ENCODE peak calls at places on chromosome 11, in ten cellular contexts. D, F, T, G, Z, V, M, N, K and H are unnamed samples.

GRCh38 chr11:73929388-73929787 is 21.4 kb upstream of the DNAJB13 start:
- DNase-seq in D (no peak), F (no peak), T (no peak), G (no peak), Z (no peak), V (no peak), M (no peak), N (no peak), K (no peak), H (no peak)

GRCh38 chr11:113014262-113014661 is 53.0 kb downstream of the NCAM1 start:
- DNase-seq in D (no peak), F (no peak), T (no peak), G (no peak), Z (no peak), V (no peak), M (no peak), N (no peak), K (no peak), H (no peak)

GRCh38 chr11:69339041-69339733 is 45.2 kb downstream of the MYEOV start:
- DNase-seq in D (peak; percentile 24), F (no peak), T (no peak), G (no peak), Z (no peak), V (no peak), M (no peak), N (no peak), K (no peak), H (no peak)

GRCh38 chr11:65595921-65596281 is 301 bp upstream of the KCNK7 start:
- DNase-seq in D (no peak), F (no peak), T (no peak), G (no peak), Z (no peak), V (no peak), M (no peak), N (no peak), K (no peak), H (no peak)

GRCh38 chr11:122853261-122853660 is 15.0 kb downstream of the CRTAM start:
- DNase-seq in D (no peak), F (no peak), T (no peak), G (no peak), Z (no peak), V (no peak), M (no peak), N (no peak), K (no peak), H (peak; percentile 25)

GRCh38 chr11:118820412-118821357 is 29.7 kb upstream of the DDX6 start:
- DNase-seq in D (peak; percentile 96), F (no peak), T (peak; percentile 88), G (no peak), Z (no peak), V (peak; percentile 9), M (no peak), N (peak; percentile 65), K (peak; percentile 90), H (no peak)

GRCh38 chr11:117361432-117361831 is 33.8 kb downstream of the CEP164 start:
- DNase-seq in D (no peak), F (no peak), T (no peak), G (no peak), Z (no peak), V (no peak), M (no peak), N (no peak), K (no peak), H (no peak)

GRCh38 chr11:46491661-46492331 is 100.2 kb upstream of the CHRM4 start:
- DNase-seq in D (no peak), F (no peak), T (no peak), G (no peak), Z (no peak), V (no peak), M (no peak), N (no peak), K (no peak), H (peak; percentile 20)

GRCh38 chr11:108838102-108838803 is 173.4 kb downstream of the DDX10 start:
- DNase-seq in D (no peak), F (no peak), T (no peak), G (no peak), Z (no peak), V (no peak), M (no peak), N (no peak), K (no peak), H (no peak)

GRCh38 chr11:35549787-35550186 is 24.4 kb upstream of the PAMR1 start:
- DNase-seq in D (no peak), F (peak; percentile 98), T (peak; percentile 93), G (peak; percentile 97), Z (no peak), V (peak; percentile 75), M (no peak), N (peak; percentile 98), K (no peak), H (peak; percentile 99)

GRCh38 chr11:79353706-79354105 is 87.1 kb downstream of the TENM4 start:
- DNase-seq in D (no peak), F (peak; percentile 12), T (no peak), G (no peak), Z (no peak), V (no peak), M (no peak), N (no peak), K (no peak), H (peak; percentile 7)

GRCh38 chr11:107587306-107587979 is 3.5 kb upstream of the ELMOD1 start:
- DNase-seq in D (no peak), F (peak; percentile 10), T (no peak), G (peak; percentile 76), Z (no peak), V (no peak), M (no peak), N (no peak), K (no peak), H (peak; percentile 63)

GRCh38 chr11:32259641-32260081 is 168.8 kb downstream of the RCN1 start:
- DNase-seq in D (no peak), F (peak; percentile 57), T (peak; percentile 1), G (peak; percentile 15), Z (no peak), V (no peak), M (no peak), N (peak; percentile 78), K (no peak), H (peak; percentile 87)

GRCh38 chr11:122748968-122749687 is 89.2 kb upstream of the CRTAM start:
- DNase-seq in D (no peak), F (peak; percentile 93), T (peak; percentile 90), G (peak; percentile 95), Z (peak; percentile 34), V (no peak), M (peak; percentile 16), N (peak; percentile 91), K (peak; percentile 81), H (peak; percentile 95)

GRCh38 chr11:121520243-121521144 is 67.7 kb upstream of the SORL1-AS1 start:
- DNase-seq in D (no peak), F (peak; percentile 62), T (no peak), G (peak; percentile 57), Z (no peak), V (no peak), M (no peak), N (peak; percentile 16), K (no peak), H (peak; percentile 89)

GRCh38 chr11:46380340-46381045 is 976 bp upstream of the MDK start:
- DNase-seq in D (peak; percentile 70), F (no peak), T (peak; percentile 50), G (peak; percentile 67), Z (peak; percentile 32), V (peak; percentile 90), M (peak; percentile 45), N (peak; percentile 20), K (peak; percentile 91), H (no peak)

GRCh38 chr11:65060913-65061408 is 2.6 kb upstream of the NAALADL1 start:
- DNase-seq in D (no peak), F (peak; percentile 32), T (no peak), G (peak; percentile 17), Z (no peak), V (peak; percentile 63), M (no peak), N (peak; percentile 11), K (no peak), H (no peak)

GRCh38 chr11:130145975-130146776 is 13.4 kb upstream of the ST14 start:
- DNase-seq in D (peak; percentile 55), F (peak; percentile 54), T (peak; percentile 46), G (no peak), Z (no peak), V (peak; percentile 95), M (no peak), N (peak; percentile 22), K (peak; percentile 92), H (no peak)

GRCh38 chr11:16154715-16155396 is 201.5 kb downstream of the SOX6 start:
- DNase-seq in D (no peak), F (peak; percentile 81), T (no peak), G (peak; percentile 51), Z (no peak), V (peak; percentile 63), M (no peak), N (peak; percentile 32), K (no peak), H (no peak)